ENCODE peak calls at places on chromosomes 11 and 22, in seven cellular contexts. V, H, R, Q, X, G and T are unnamed samples.

GRCh38 chr11:17760102-17761029 is 25.8 kb downstream of the KCNC1 start:
- DNase-seq in V (peak), H (peak), R (peak), Q (peak), X (no peak), G (no peak), T (peak)

GRCh38 chr22:41917906-41918791 is 3.3 kb upstream of the SHISA8 start:
- DNase-seq in V (peak), H (peak), R (peak), Q (peak), X (no peak), G (no peak), T (peak)

GRCh38 chr22:24554316-24555159 is at the start of gene GUCD1:
- DNase-seq in V (no peak), H (no peak), R (no peak), Q (peak), X (peak), G (no peak), T (peak)

GRCh38 chr11:12126352-12127019 is 16.1 kb downstream of the MICAL2 start:
- DNase-seq in V (no peak), H (no peak), R (no peak), Q (peak), X (no peak), G (no peak), T (peak)

GRCh38 chr11:33264926-33265325 is 7.7 kb downstream of the HIPK3 start:
- DNase-seq in V (no peak), H (no peak), R (no peak), Q (no peak), X (no peak), G (no peak), T (no peak)

GRCh38 chr11:127521413-127521812 is 520.8 kb upstream of the KIRREL3 start:
- DNase-seq in V (no peak), H (no peak), R (no peak), Q (no peak), X (no peak), G (no peak), T (peak)

GRCh38 chr11:111999111-111999510 is 26.1 kb upstream of the DLAT start:
- DNase-seq in V (no peak), H (no peak), R (no peak), Q (no peak), X (no peak), G (no peak), T (no peak)

GRCh38 chr11:85682330-85683305 is 3.4 kb downstream of the CCDC89 start:
- DNase-seq in V (peak), H (peak), R (no peak), Q (peak), X (peak), G (peak), T (no peak)

GRCh38 chr22:46023558-46023981 is 46.6 kb upstream of the WNT7B start:
- DNase-seq in V (no peak), H (no peak), R (no peak), Q (peak), X (no peak), G (no peak), T (peak)